ENCODE peak calls at places on chromosomes 16 and 17, in six cellular contexts. V is A673, L is thoracic aorta, Q is H1, I is uterus, B is heart right ventricle. M is an unnamed sample.

GRCh38 chr17:47272491-47272890 is 18.9 kb downstream of the ITGB3 start:
- DNase-seq in V (no peak), L (no peak), B (no peak), I (no peak), Q (no peak), M (no peak)

GRCh38 chr16:51163366-51163765 is 12.3 kb upstream of the SALL1 start:
- DNase-seq in Q (no peak), B (no peak), L (no peak), I (no peak), V (no peak), M (no peak)

GRCh38 chr17:58354541-58355216 is 2.7 kb upstream of the SUPT4H1 start:
- DNase-seq in V (no peak), Q (no peak), B (no peak), I (no peak), L (no peak), M (no peak)

GRCh38 chr17:2996208-2996855 is 67.1 kb downstream of the OR1D5 start:
- DNase-seq in B (no peak), I (no peak), V (no peak), Q (no peak), L (no peak), M (peak)

GRCh38 chr17:44655983-44656700 is at the start of gene MEIOC:
- DNase-seq in Q (peak), I (no peak), V (no peak), L (no peak), B (no peak), M (no peak)

GRCh38 chr16:50002190-50002589 is 22.8 kb upstream of the CNEP1R1 start:
- DNase-seq in L (no peak), V (no peak), I (no peak), B (no peak), Q (no peak), M (no peak)

GRCh38 chr17:45732926-45733505 is 51.1 kb upstream of the CRHR1 start:
- DNase-seq in Q (no peak), B (peak), L (no peak), V (no peak), I (no peak), M (no peak)

GRCh38 chr17:27577884-27578717 is 52.9 kb upstream of the LGALS9 start:
- DNase-seq in I (peak), V (no peak), Q (no peak), B (peak), L (no peak), M (no peak)

GRCh38 chr17:29726721-29727252 is 104.1 kb upstream of the CORO6 start:
- DNase-seq in L (no peak), V (peak), B (no peak), I (no peak), Q (no peak), M (no peak)

GRCh38 chr17:81868674-81869220 is 2.4 kb downstream of the ARHGDIA start:
- DNase-seq in L (no peak), V (no peak), I (peak), Q (no peak), B (peak), M (no peak)
- H3K4me3 ChIP-seq in L (no peak), V (peak), I (peak), Q (peak), B (no peak), M (peak)

GRCh38 chr16:79298476-79299153 is 301.9 kb downstream of the MAF start:
- DNase-seq in B (no peak), I (no peak), Q (no peak), V (no peak), L (no peak), M (no peak)
- H3K27ac ChIP-seq in B (no peak), I (no peak), Q (peak), V (no peak), L (no peak), M (no peak)

DNA sequence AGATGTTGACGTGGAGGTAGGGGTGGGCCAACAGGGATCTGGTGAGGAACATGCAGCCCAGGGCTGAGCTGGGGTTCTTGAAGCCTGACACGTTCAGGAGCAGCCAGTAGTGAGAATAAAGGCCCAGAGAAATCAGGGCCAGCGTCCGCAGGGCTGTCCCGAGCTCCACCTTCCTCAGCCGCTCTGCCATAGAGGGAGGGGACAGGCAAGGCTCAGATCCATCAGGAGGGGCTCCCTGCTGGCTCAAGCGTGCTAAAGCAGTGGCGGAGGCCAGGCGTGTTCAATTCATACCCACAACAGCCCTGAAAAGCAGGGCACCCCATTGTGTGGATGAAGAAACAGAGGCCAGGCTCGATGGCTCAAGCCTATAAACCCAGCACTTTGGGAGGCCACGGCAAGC is 8.3 kb upstream of the FDXR start:
- DNase-seq in Q (no peak), B (no peak), V (no peak), I (no peak), L (no peak), M (no peak)
- TF ChIP-seq CTCF in Q (no peak), B (no peak), V (no peak), I (no peak), L (no peak), M (no peak)

GRCh38 chr17:7839199-7839889 is 5.3 kb downstream of the KDM6B start:
- DNase-seq in V (no peak), B (no peak), Q (no peak), L (no peak), I (no peak), M (peak)

GRCh38 chr17:7841309-7841621 is 7.2 kb downstream of the KDM6B start:
- DNase-seq in V (no peak), L (no peak), B (no peak), Q (no peak), I (no peak), M (no peak)

GRCh38 chr17:7839890-7840260 is 5.9 kb downstream of the KDM6B start:
- DNase-seq in V (peak), L (no peak), B (no peak), Q (no peak), I (no peak), M (peak)

GRCh38 chr17:7840875-7841274 is 6.9 kb downstream of the KDM6B start:
- DNase-seq in Q (no peak), I (no peak), L (no peak), B (no peak), V (no peak), M (no peak)

GRCh38 chr17:7840441-7840840 is 6.4 kb downstream of the KDM6B start:
- DNase-seq in I (no peak), V (no peak), B (no peak), Q (no peak), L (no peak), M (no peak)
- H3K4me3 ChIP-seq in I (no peak), V (peak), B (no peak), Q (no peak), L (no peak), M (no peak)

DNA sequence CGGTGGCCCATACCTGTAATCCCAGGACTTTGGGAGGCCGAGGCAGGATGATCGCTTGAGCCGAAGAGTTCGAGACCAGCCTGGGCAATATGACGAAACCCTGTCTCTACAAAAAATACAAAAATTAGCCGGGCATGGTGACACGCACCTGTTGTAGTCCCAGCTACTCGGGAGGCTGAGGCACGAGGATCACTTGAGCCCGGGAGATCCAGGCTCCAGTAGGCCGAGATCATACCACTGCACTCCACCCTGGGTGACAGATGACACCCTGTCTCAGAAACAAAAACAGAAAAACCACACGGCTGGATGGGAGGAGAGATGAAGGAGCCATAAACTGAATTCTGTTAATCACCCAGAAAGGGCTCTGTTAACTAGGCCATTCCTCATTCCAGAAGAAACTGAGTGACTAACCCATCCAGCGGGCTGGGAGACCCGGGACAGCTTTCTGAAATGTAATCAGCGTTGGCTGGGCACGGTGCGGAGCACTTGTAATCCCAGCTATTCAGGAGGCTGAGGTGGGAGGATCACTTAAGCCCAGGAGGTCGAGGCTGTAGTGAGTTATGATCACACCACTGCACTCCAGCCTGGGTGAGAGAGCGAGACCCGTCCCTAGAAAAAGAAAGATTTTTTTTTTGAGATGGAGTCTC is 641 bp upstream of the NT5C3B start:
- DNase-seq in L (no peak), B (no peak), V (no peak), Q (no peak), I (no peak), M (no peak)
- H3K27ac ChIP-seq in L (peak), B (no peak), V (no peak), Q (no peak), I (peak), M (peak)